ENCODE peak calls at places on chromosomes 7 and 10, in four cellular contexts. One of them, this sample, is unnamed.

GRCh38 chr7:103706805-103707204 is 260.8 kb upstream of the SLC26A5 start:
- DNase-seq in H1: no peak
- DNase-seq in H9: no peak
- DNase-seq in mesendoderm: no peak
- DNase-seq in this sample: no peak

GRCh38 chr10:44958196-44958896 is 1.3 kb upstream of the RASSF4 start:
- DNase-seq in mesendoderm: peak; percentile 53
- DNase-seq in H9: peak; percentile 11
- DNase-seq in H1: no peak
- DNase-seq in this sample: peak; percentile 70

GRCh38 chr7:150931199-150931869 is 46.8 kb downstream of the KCNH2 start:
- DNase-seq in H1: no peak
- DNase-seq in H9: no peak
- DNase-seq in mesendoderm: no peak
- DNase-seq in this sample: no peak

GRCh38 chr10:50635286-50635685 is 11.5 kb upstream of the SGMS1 start:
- DNase-seq in mesendoderm: no peak
- DNase-seq in H9: no peak
- DNase-seq in H1: no peak
- DNase-seq in this sample: peak; percentile 94

GRCh38 chr7:131123991-131124629 is 203.6 kb upstream of the MKLN1 start:
- DNase-seq in mesendoderm: no peak
- DNase-seq in H9: no peak
- DNase-seq in H1: no peak
- DNase-seq in this sample: no peak

GRCh38 chr10:133121479-133121878 is 33.8 kb downstream of the ADGRA1 start:
- DNase-seq in mesendoderm: no peak
- DNase-seq in H9: no peak
- DNase-seq in H1: no peak
- DNase-seq in this sample: no peak

GRCh38 chr7:142481548-142481947 is 223.7 kb upstream of the PRSS58 start:
- DNase-seq in mesendoderm: peak; percentile 37
- DNase-seq in H9: no peak
- DNase-seq in H1: no peak
- DNase-seq in this sample: peak; percentile 53

GRCh38 chr7:141323826-141324225 is 227.4 kb upstream of the AGK start:
- DNase-seq in mesendoderm: no peak
- DNase-seq in H9: no peak
- DNase-seq in H1: no peak
- DNase-seq in this sample: no peak

GRCh38 chr7:99392046-99392445 is 16.4 kb downstream of the PDAP1 start:
- DNase-seq in mesendoderm: no peak
- DNase-seq in H9: no peak
- DNase-seq in H1: no peak
- DNase-seq in this sample: no peak

GRCh38 chr10:76017026-76017732 is 585.8 kb downstream of the LRMDA start:
- DNase-seq in H9: no peak
- DNase-seq in mesendoderm: peak; percentile 52
- DNase-seq in H1: no peak
- DNase-seq in this sample: peak; percentile 1

GRCh38 chr7:54394877-54395276 is 147.3 kb upstream of the VSTM2A start:
- DNase-seq in mesendoderm: peak; percentile 8
- DNase-seq in H1: no peak
- DNase-seq in H9: no peak
- DNase-seq in this sample: no peak

GRCh38 chr7:83550100-83550499 is 98.8 kb downstream of the SEMA3E start:
- DNase-seq in H1: no peak
- DNase-seq in mesendoderm: no peak
- DNase-seq in H9: no peak
- DNase-seq in this sample: peak; percentile 74

GRCh38 chr10:69648461-69648860 is 18.4 kb downstream of the FAM241B start:
- DNase-seq in mesendoderm: no peak
- DNase-seq in H1: no peak
- DNase-seq in H9: no peak
- DNase-seq in this sample: no peak

GRCh38 chr10:58299580-58299979 is 30.6 kb downstream of the CISD1 start:
- DNase-seq in H9: peak; percentile 52
- DNase-seq in H1: peak; percentile 9
- DNase-seq in mesendoderm: peak; percentile 76
- DNase-seq in this sample: peak; percentile 57

GRCh38 chr10:35203744-35204143 is 77.1 kb downstream of the CREM start:
- DNase-seq in H9: no peak
- DNase-seq in mesendoderm: no peak
- DNase-seq in H1: no peak
- DNase-seq in this sample: no peak

GRCh38 chr7:139523199-139523941 is at the start of gene CLEC2L:
- DNase-seq in H9: no peak
- DNase-seq in mesendoderm: peak; percentile 26
- DNase-seq in H1: no peak
- DNase-seq in this sample: no peak

GRCh38 chr10:76119515-76119914 is 688.1 kb downstream of the LRMDA start:
- DNase-seq in H9: no peak
- DNase-seq in H1: no peak
- DNase-seq in mesendoderm: no peak
- DNase-seq in this sample: peak; percentile 34

GRCh38 chr7:87961754-87962153 is 27.7 kb downstream of the ADAM22 start:
- DNase-seq in mesendoderm: no peak
- DNase-seq in H1: no peak
- DNase-seq in H9: no peak
- DNase-seq in this sample: no peak

GRCh38 chr10:31754803-31755624 is 173.6 kb downstream of the ARHGAP12 start:
- DNase-seq in H1: peak; percentile 76
- DNase-seq in H9: peak; percentile 91
- DNase-seq in mesendoderm: peak; percentile 96
- DNase-seq in this sample: no peak

GRCh38 chr10:104045151-104046089 is 40.3 kb downstream of the COL17A1 start:
- DNase-seq in H9: peak; percentile 83
- DNase-seq in mesendoderm: peak; percentile 87
- DNase-seq in H1: peak; percentile 39
- DNase-seq in this sample: peak; percentile 76

GRCh38 chr10:10579709-10580108 is 438.0 kb upstream of the CELF2 start:
- DNase-seq in H9: no peak
- DNase-seq in mesendoderm: no peak
- DNase-seq in H1: no peak
- DNase-seq in this sample: no peak

GRCh38 chr10:4151466-4151865 is 366.5 kb upstream of the KLF6 start:
- DNase-seq in H1: peak; percentile 23
- DNase-seq in mesendoderm: peak; percentile 73
- DNase-seq in H9: peak; percentile 64
- DNase-seq in this sample: peak; percentile 6

GRCh38 chr10:4981722-4982471 is 18.7 kb downstream of the AKR1C1 start:
- DNase-seq in mesendoderm: peak; percentile 89
- DNase-seq in H9: peak; percentile 68
- DNase-seq in H1: peak; percentile 19
- DNase-seq in this sample: peak; percentile 37

GRCh38 chr7:4784799-4785198 is 9.4 kb downstream of the AP5Z1 start:
- DNase-seq in H1: no peak
- DNase-seq in mesendoderm: no peak
- DNase-seq in H9: no peak
- DNase-seq in this sample: no peak

GRCh38 chr10:14659626-14660196 is 115.0 kb downstream of the FAM107B start:
- DNase-seq in H1: no peak
- DNase-seq in H9: no peak
- DNase-seq in mesendoderm: no peak
- DNase-seq in this sample: no peak

GRCh38 chr10:21167288-21168010 is 270.3 kb upstream of the NEBL start:
- DNase-seq in mesendoderm: no peak
- DNase-seq in H9: no peak
- DNase-seq in H1: no peak
- DNase-seq in this sample: no peak

GRCh38 chr10:557792-558328 is 131.6 kb downstream of the DIP2C start:
- DNase-seq in H1: no peak
- DNase-seq in H9: no peak
- DNase-seq in mesendoderm: peak; percentile 37
- DNase-seq in this sample: no peak

DNA sequence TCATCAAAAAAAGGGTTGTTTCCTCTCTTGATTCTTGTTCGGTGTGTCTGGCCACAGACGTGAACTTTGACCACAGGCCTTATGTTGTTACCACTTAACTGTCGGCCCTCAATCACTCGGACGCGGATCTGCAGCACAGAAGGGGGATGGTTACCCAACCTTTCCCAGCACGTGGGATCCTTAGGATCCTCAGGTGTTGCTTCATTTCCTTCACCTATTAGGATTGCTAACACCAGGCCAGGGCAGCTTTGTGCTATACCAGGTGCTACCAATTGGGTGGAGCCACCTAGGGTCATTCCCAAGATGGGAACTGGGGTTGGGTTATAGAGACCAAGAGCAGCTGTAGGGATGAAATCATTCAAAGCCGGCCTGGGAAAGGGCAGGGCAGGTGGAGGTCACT is 73.3 kb downstream of the MYOF start:
- DNase-seq in H9: no peak
- DNase-seq in mesendoderm: no peak
- DNase-seq in H1: no peak
- DNase-seq in this sample: no peak
- H2BK15ac ChIP-seq in H9: no peak overlapping the region
- H2BK15ac ChIP-seq in mesendoderm: no peak overlapping the region
- H2BK15ac ChIP-seq in H1: peak overlapping the region; percentile 77
- H2BK15ac ChIP-seq in this sample: no peak overlapping the region

DNA sequence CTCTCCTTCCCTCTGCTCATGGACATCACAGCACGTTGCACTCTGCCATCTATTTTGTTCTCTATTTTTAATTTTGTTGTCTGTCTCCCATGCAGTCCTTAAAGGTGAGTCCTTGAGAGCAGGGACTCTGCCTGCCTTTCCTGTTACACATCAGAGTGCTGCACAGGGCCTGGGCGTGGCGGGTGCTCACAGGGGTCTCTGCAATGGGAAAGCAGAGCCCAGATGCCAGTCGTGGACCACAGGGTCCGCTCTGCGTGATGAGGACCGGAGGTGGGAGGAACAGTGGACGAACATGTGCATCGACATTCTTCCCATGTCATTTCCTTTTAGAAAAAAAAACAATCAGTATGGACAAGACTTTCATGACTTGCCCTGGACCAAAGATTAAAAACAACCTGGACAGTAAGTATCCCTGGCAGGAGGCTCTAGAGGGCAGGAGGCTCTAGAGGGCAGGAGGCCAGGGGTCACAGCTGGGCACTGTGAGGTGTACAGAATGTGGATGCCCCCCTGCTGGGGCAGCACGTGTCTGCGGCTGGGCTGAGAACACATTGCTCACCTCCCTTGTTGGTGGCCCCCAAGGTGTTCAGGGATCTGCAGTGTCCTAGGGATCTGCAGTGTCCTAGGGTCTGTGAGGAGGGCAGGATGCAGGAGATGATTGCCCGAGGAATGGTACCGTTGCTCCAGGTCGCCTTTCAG is 29.6 kb upstream of the ZNF488 start:
- DNase-seq in mesendoderm: no peak
- DNase-seq in H9: no peak
- DNase-seq in H1: no peak
- DNase-seq in this sample: no peak
- H3K56ac ChIP-seq in mesendoderm: no peak overlapping the region
- H3K56ac ChIP-seq in H9: no peak overlapping the region
- H3K56ac ChIP-seq in H1: no peak overlapping the region
- H3K56ac ChIP-seq in this sample: no peak overlapping the region

DNA sequence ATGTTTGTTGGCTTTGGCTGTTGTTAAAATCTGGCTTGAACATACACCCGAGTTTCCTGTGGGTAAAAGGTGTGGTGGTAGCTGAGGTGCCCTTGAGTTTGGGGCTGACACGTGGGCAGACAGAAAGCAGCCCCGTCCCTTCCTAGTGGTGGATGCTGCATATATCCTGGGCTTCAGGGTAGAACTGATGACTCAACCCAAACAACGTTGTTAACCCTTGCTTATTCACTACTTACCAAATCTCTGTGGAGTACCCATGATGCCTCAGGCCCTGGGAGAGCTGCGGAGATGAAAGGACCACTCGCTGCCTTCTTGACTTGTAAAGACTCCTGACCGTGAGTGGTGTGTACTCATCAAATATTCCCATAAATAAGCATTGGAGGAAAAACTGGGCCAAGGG is 245.1 kb downstream of the RAB11FIP2 start:
- DNase-seq in mesendoderm: no peak
- DNase-seq in H1: no peak
- DNase-seq in H9: no peak
- DNase-seq in this sample: no peak
- H2BK15ac ChIP-seq in mesendoderm: no peak overlapping the region
- H2BK15ac ChIP-seq in H1: no peak overlapping the region
- H2BK15ac ChIP-seq in H9: no peak overlapping the region
- H2BK15ac ChIP-seq in this sample: no peak overlapping the region

GRCh38 chr7:34096135-34096775 is 190.9 kb downstream of the BMPER start:
- DNase-seq in H9: no peak
- DNase-seq in mesendoderm: no peak
- DNase-seq in H1: no peak
- DNase-seq in this sample: peak; percentile 93

GRCh38 chr7:34104120-34104519 is 198.8 kb downstream of the BMPER start:
- DNase-seq in mesendoderm: no peak
- DNase-seq in H1: no peak
- DNase-seq in H9: no peak
- DNase-seq in this sample: peak; percentile 4

GRCh38 chr7:34104992-34105391 is 199.7 kb downstream of the BMPER start:
- DNase-seq in H9: no peak
- DNase-seq in H1: no peak
- DNase-seq in mesendoderm: no peak
- DNase-seq in this sample: peak; percentile 19

GRCh38 chr7:34096777-34097176 is 191.4 kb downstream of the BMPER start:
- DNase-seq in H9: no peak
- DNase-seq in H1: no peak
- DNase-seq in mesendoderm: peak; percentile 38
- DNase-seq in this sample: no peak

DNA sequence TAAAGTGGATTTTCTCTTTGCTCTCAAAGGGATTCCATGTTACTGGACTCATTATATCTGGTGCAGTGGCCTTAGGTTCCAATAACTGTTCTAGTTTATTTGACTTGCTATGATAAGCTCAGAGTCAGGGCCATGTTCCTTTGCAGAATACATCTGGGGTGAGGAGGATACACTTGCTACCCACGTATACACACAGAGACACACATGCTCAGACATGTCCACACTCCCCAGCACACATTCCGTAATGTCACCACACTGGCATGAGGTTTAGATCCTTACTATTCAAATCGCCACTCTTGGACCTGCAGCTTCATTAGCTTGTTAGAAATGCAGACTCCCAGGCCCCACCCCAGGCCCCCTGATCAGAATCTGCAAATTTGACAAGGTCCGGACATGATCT is 195.3 kb downstream of the BMPER start:
- DNase-seq in mesendoderm: no peak
- DNase-seq in H9: no peak
- DNase-seq in H1: no peak
- DNase-seq in this sample: no peak
- H3K56ac ChIP-seq in mesendoderm: no peak overlapping the region
- H3K56ac ChIP-seq in H9: no peak overlapping the region
- H3K56ac ChIP-seq in H1: no peak overlapping the region
- H3K56ac ChIP-seq in this sample: no peak overlapping the region

GRCh38 chr7:1654738-1655490 is 15.2 kb upstream of the ELFN1 start:
- DNase-seq in H1: no peak
- DNase-seq in mesendoderm: no peak
- DNase-seq in H9: no peak
- DNase-seq in this sample: no peak
- H2BK15ac ChIP-seq in H1: no peak overlapping the region
- H2BK15ac ChIP-seq in mesendoderm: no peak overlapping the region
- H2BK15ac ChIP-seq in H9: no peak overlapping the region
- H2BK15ac ChIP-seq in this sample: no peak overlapping the region

GRCh38 chr10:85674851-85675250 is 691.7 kb downstream of the GRID1 start:
- DNase-seq in H9: no peak
- DNase-seq in mesendoderm: no peak
- DNase-seq in H1: no peak
- DNase-seq in this sample: no peak
- H3K56ac ChIP-seq in H9: no peak overlapping the region
- H3K56ac ChIP-seq in mesendoderm: no peak overlapping the region
- H3K56ac ChIP-seq in H1: no peak overlapping the region
- H3K56ac ChIP-seq in this sample: no peak overlapping the region